ENCODE peak calls at places on chromosomes 2 and 18, in six cellular contexts. M is cardiac muscle cell, C is thoracic aorta, Q is aorta, D is HAP-1, K is PC-9. J is an unnamed sample.

GRCh38 chr2:240259924-240260529 is 119.6 kb upstream of the OTOS start:
- DNase-seq in K (peak; percentile 21), Q (no peak), M (no peak), C (no peak), D (no peak), J (no peak)

GRCh38 chr18:23718243-23718720 is 29.0 kb downstream of the LAMA3 start:
- DNase-seq in Q (no peak), K (no peak), D (no peak), M (peak; percentile 78), C (no peak), J (no peak)

GRCh38 chr18:33716061-33716683 is 138.2 kb downstream of the ASXL3 start:
- DNase-seq in M (no peak), D (no peak), C (no peak), K (no peak), Q (no peak), J (no peak)

GRCh38 chr2:84908948-84909713 is 3.7 kb downstream of the TMSB10 start:
- DNase-seq in K (no peak), C (no peak), M (no peak), D (no peak), Q (no peak), J (no peak)

GRCh38 chr2:201363857-201364560 is 6.9 kb upstream of the FLACC1 start:
- DNase-seq in M (peak; percentile 73), Q (no peak), D (peak; percentile 35), C (no peak), K (peak; percentile 57), J (no peak)

GRCh38 chr18:7334973-7335568 is 104.2 kb downstream of the LRRC30 start:
- DNase-seq in C (no peak), Q (no peak), D (no peak), M (no peak), K (no peak), J (no peak)

GRCh38 chr2:10654069-10654468 is 35.7 kb downstream of the NOL10 start:
- DNase-seq in D (no peak), M (peak; percentile 29), K (peak; percentile 99), C (no peak), Q (no peak), J (no peak)

GRCh38 chr18:79883461-79884295 is 67.8 kb downstream of the SLC66A2 start:
- DNase-seq in M (no peak), D (no peak), Q (peak; percentile 73), K (no peak), C (no peak), J (no peak)

GRCh38 chr2:63581266-63581961 is 6.9 kb downstream of the WDPCP start:
- DNase-seq in Q (no peak), M (peak; percentile 77), C (peak; percentile 13), K (no peak), D (no peak), J (no peak)

GRCh38 chr2:133200684-133201421 is 367.4 kb downstream of the NCKAP5 start:
- DNase-seq in D (no peak), C (no peak), Q (no peak), M (peak; percentile 70), K (no peak), J (no peak)

GRCh38 chr2:58146707-58147106 is 94.4 kb downstream of the FANCL start:
- DNase-seq in D (no peak), C (no peak), M (no peak), K (peak; percentile 55), Q (no peak), J (no peak)

GRCh38 chr2:23636412-23636811 is 251.4 kb downstream of the KLHL29 start:
- DNase-seq in C (no peak), Q (peak; percentile 79), K (no peak), M (peak; percentile 31), D (peak; percentile 27), J (no peak)

GRCh38 chr2:218719457-218719856 is 8.8 kb downstream of the TTLL4 start:
- DNase-seq in K (no peak), Q (no peak), M (no peak), D (no peak), C (no peak), J (no peak)

GRCh38 chr2:195818521-195818920 is 161.5 kb downstream of the SLC39A10 start:
- DNase-seq in C (no peak), K (no peak), Q (no peak), D (no peak), M (no peak), J (no peak)

GRCh38 chr18:61896767-61897166 is 4.0 kb upstream of the RNF152 start:
- DNase-seq in K (no peak), C (no peak), D (no peak), M (peak; percentile 64), Q (no peak), J (peak; percentile 54)

GRCh38 chr2:240551288-240551687 is 6.5 kb downstream of the ANKMY1 start:
- DNase-seq in D (no peak), C (no peak), Q (no peak), M (no peak), K (no peak), J (no peak)

GRCh38 chr2:109164739-109165221 is 35.8 kb downstream of the SH3RF3 start:
- DNase-seq in M (peak; percentile 72), D (no peak), Q (peak; percentile 73), C (no peak), K (no peak), J (no peak)

GRCh38 chr2:7377861-7378569 is 460.8 kb downstream of the RNF144A start:
- DNase-seq in M (no peak), K (no peak), D (peak; percentile 9), Q (no peak), C (no peak), J (no peak)

GRCh38 chr2:218398437-218399390 is 954 bp upstream of the CTDSP1 start:
- DNase-seq in M (peak; percentile 87), Q (peak; percentile 94), C (no peak), K (peak; percentile 48), D (peak; percentile 77), J (peak; percentile 31)

GRCh38 chr2:70686577-70687460 is 81.2 kb downstream of the ADD2 start:
- DNase-seq in D (peak; percentile 75), M (peak; percentile 80), Q (no peak), C (no peak), K (no peak), J (peak; percentile 31)

GRCh38 chr2:120926463-120927165 is 190.9 kb downstream of the GLI2 start:
- DNase-seq in Q (no peak), D (peak; percentile 62), K (no peak), C (no peak), M (no peak), J (no peak)

GRCh38 chr2:20186078-20186854 is 38.7 kb downstream of the SDC1 start:
- DNase-seq in K (peak; percentile 93), C (no peak), D (no peak), M (no peak), Q (no peak), J (no peak)

GRCh38 chr18:79495591-79496071 is 99.9 kb downstream of the NFATC1 start:
- DNase-seq in M (no peak), C (no peak), K (no peak), Q (peak; percentile 44), D (no peak), J (no peak)

GRCh38 chr2:9547272-9547991 is 8.2 kb downstream of the ADAM17 start:
- DNase-seq in C (no peak), K (no peak), D (no peak), M (peak; percentile 36), Q (no peak), J (no peak)

GRCh38 chr2:184031402-184032147 is 566.8 kb upstream of the ZNF804A start:
- DNase-seq in C (no peak), K (no peak), D (no peak), Q (no peak), M (no peak), J (peak; percentile 51)

GRCh38 chr2:130154773-130155765 is 10.2 kb upstream of the CCDC74B start:
- DNase-seq in D (no peak), K (no peak), Q (peak; percentile 56), M (no peak), C (no peak), J (no peak)

GRCh38 chr2:198615972-198616371 is 811.6 kb downstream of the PLCL1 start:
- DNase-seq in M (no peak), K (no peak), D (no peak), Q (no peak), C (no peak), J (no peak)

GRCh38 chr2:44805391-44805790 is 136.1 kb upstream of the SIX3 start:
- DNase-seq in K (no peak), Q (no peak), D (peak; percentile 66), C (no peak), M (no peak), J (no peak)

GRCh38 chr2:86319700-86320369 is 17.6 kb downstream of the REEP1 start:
- DNase-seq in K (no peak), Q (no peak), C (no peak), M (no peak), D (no peak), J (no peak)

DNA sequence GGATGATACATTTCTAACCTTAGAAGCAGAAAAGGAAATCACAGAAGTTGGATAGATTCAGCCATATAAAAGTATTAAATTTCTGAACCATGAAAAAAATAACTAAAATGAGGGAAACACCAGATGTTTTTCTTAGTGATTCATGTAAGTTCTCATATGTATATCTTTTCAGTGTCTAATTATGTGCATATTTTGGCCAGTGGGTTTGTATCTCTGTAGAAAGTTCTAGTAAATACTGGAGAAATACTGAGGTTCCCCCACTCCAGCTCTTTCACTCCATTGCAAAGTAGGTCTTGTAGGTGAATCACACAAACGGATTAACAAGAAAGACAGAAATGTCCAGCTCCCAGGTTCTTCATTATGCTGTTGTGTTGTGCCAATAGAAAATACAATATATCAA is 222.3 kb downstream of the NEDD4L start:
- DNase-seq in D (no peak), Q (no peak), K (no peak), M (no peak), C (no peak), J (no peak)
- H3K4me1 ChIP-seq in D (peaks cover 2% of the 10 kb centered on the region), Q (no peaks in the 10 kb centered on the region), K (peaks cover 93% of the 10 kb centered on the region), M (peaks cover 12% of the 10 kb centered on the region), C (no peaks in the 10 kb centered on the region), J (no peaks in the 10 kb centered on the region)

DNA sequence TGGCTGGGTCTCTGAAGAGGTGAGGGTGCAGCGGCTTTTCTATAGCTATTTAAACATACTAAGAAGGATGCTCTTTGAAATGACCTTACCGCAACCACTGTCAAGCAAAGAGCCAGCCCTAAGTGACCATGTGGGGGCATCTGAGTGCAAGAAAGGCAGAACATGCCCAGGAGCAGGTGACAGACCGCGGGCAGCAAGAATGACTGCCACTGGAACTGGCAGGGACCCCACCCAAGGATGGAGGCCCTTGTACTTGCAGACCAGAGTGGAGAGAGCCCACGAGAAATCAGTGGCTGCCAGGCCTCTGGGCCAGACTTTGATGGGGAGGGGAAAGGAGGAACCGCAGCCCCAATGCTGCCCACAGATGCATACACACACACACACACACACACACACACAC is 33.1 kb downstream of the DNMT3A start:
- DNase-seq in C (no peak), M (no peak), Q (no peak), D (no peak), K (no peak), J (no peak)
- H3K4me1 ChIP-seq in C (peaks cover 54% of the 10 kb centered on the region), M (peaks cover 26% of the 10 kb centered on the region), Q (peaks cover 3% of the 10 kb centered on the region), D (peaks cover 5% of the 10 kb centered on the region), K (peaks cover 20% of the 10 kb centered on the region), J (peaks cover 36% of the 10 kb centered on the region)

GRCh38 chr2:45843136-45843535 is 191.7 kb downstream of the PRKCE start:
- DNase-seq in D (no peak), C (no peak), K (no peak), M (no peak), Q (no peak), J (no peak)
- H3K4me1 ChIP-seq in D (peaks cover 6% of the 10 kb centered on the region), C (peaks cover 18% of the 10 kb centered on the region), K (no peaks in the 10 kb centered on the region), M (peaks cover 14% of the 10 kb centered on the region), Q (peaks cover 3% of the 10 kb centered on the region), J (peaks cover 3% of the 10 kb centered on the region)

DNA sequence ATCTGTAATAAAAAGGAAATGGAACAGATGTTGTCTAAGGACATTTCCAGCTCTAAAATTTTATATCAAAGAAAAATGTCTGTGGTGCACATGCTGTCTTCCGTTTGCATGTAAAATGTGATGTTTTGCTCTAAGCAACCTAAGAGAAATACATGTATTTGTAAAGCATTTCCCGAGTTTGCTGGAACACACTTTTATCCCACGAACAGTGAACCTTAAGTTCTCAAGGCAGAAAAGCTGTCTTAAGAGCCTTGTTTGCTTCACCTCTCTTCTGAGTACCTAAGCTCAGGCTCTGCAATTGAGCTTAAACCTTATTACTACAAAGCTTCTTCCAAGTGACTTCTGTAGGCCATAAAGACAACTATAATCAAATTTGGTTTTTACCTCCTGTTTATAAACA is 24.0 kb upstream of the TANK start:
- DNase-seq in M (no peak), C (no peak), D (no peak), K (no peak), Q (no peak), J (no peak)
- H3K4me1 ChIP-seq in M (peaks cover 6% of the 10 kb centered on the region), C (peaks cover 51% of the 10 kb centered on the region), D (no peaks in the 10 kb centered on the region), K (peaks cover 38% of the 10 kb centered on the region), Q (peaks cover 2% of the 10 kb centered on the region), J (peaks cover 6% of the 10 kb centered on the region)

J was measured in neuronal stem cell.